ENCODE peak calls at places on chromosomes 5 and 9, in ten cellular contexts. F is H1; N is H7; I is CD8-positive, alpha-beta T cell; O is CD8-positive, alpha-beta memory T cell; B is breast epithelium; D is tibial nerve; X is aorta; T is heart right ventricle; A is fibroblast of lung. U is an unnamed sample.

GRCh38 chr5:179866241-179867078 is 7.8 kb upstream of the MRNIP start:
- DNase-seq in F (no peak), N (peak; percentile 59), I (no peak), O (no peak), B (no peak), D (no peak), X (peak; percentile 69), T (no peak), A (no peak), U (no peak)

GRCh38 chr5:172858990-172859811 is 25.1 kb downstream of the ERGIC1 start:
- DNase-seq in F (no peak), N (peak; percentile 48), I (no peak), O (no peak), B (no peak), D (peak; percentile 65), X (peak; percentile 93), T (peak; percentile 85), A (peak; percentile 85), U (no peak)

GRCh38 chr5:30413540-30413939 is 779.9 kb upstream of the CDH6 start:
- DNase-seq in F (no peak), N (no peak), I (no peak), O (no peak), B (no peak), D (no peak), X (no peak), T (no peak), A (no peak), U (no peak)

GRCh38 chr9:17219261-17219660 is 84.4 kb downstream of the CNTLN start:
- DNase-seq in F (no peak), N (no peak), I (no peak), O (no peak), B (no peak), D (no peak), X (no peak), T (no peak), A (peak; percentile 3), U (no peak)

GRCh38 chr5:104754311-104754995 is 1191.9 kb upstream of the NUDT12 start:
- DNase-seq in F (no peak), N (peak; percentile 4), I (no peak), O (no peak), B (no peak), D (no peak), X (no peak), T (no peak), A (no peak), U (no peak)

GRCh38 chr5:93162201-93162654 is 418.8 kb downstream of the NR2F1-AS1 start:
- DNase-seq in F (no peak), N (no peak), I (no peak), O (no peak), B (no peak), D (no peak), X (no peak), T (no peak), A (peak; percentile 81), U (no peak)

GRCh38 chr5:178496219-178496618 is 94.0 kb downstream of the COL23A1 start:
- DNase-seq in F (no peak), N (no peak), I (no peak), O (no peak), B (no peak), D (no peak), X (no peak), T (no peak), A (peak; percentile 2), U (no peak)

GRCh38 chr9:81303658-81304057 is 385.7 kb downstream of the TLE1 start:
- DNase-seq in F (no peak), N (no peak), I (no peak), O (no peak), B (no peak), D (no peak), X (no peak), T (no peak), A (no peak), U (no peak)

GRCh38 chr5:179697108-179697507 is 1.7 kb upstream of the CANX start:
- DNase-seq in F (no peak), N (no peak), I (no peak), O (no peak), B (no peak), D (no peak), X (peak; percentile 43), T (no peak), A (no peak), U (no peak)

DNA sequence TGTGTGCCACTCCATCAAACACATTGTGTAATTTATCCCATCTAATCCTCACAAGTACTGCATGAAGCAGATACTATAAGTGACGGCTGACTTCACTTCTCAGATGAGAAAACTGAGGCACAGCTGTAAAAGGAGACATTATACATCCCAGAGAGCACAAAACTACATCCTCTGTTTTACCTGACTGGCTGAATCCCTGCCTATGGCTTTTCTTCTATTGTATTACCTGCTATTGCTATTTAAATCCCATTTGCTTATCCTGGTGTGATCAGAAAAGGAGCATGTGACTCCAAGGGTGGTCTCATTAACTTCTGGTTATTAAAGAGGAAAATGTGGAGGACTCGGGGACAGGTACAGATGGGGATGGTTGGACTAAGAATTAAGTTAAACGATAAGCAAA is 155.6 kb upstream of the GPR151 start:
- DNase-seq in F (no peak), N (no peak), I (no peak), O (no peak), B (no peak), D (no peak), X (no peak), T (no peak), A (no peak), U (no peak)
- H3K27me3 ChIP-seq in F (no peaks in the 10 kb centered on the region), N (no peaks in the 10 kb centered on the region), I (no peaks in the 10 kb centered on the region), O (no peaks in the 10 kb centered on the region), B (no peaks in the 10 kb centered on the region), D (no peaks in the 10 kb centered on the region), X (no peaks in the 10 kb centered on the region), T (no peaks in the 10 kb centered on the region), A (no peaks in the 10 kb centered on the region), U (no peaks in the 10 kb centered on the region)

GRCh38 chr5:68267044-68267443 is 51.5 kb downstream of the PIK3R1 start:
- DNase-seq in F (no peak), N (no peak), I (no peak), O (no peak), B (no peak), D (no peak), X (no peak), T (no peak), A (no peak), U (no peak)

GRCh38 chr5:68268363-68269130 is 53.0 kb downstream of the PIK3R1 start:
- DNase-seq in F (no peak), N (no peak), I (no peak), O (no peak), B (no peak), D (no peak), X (no peak), T (no peak), A (no peak), U (no peak)

GRCh38 chr5:68265347-68265746 is 49.8 kb downstream of the PIK3R1 start:
- DNase-seq in F (no peak), N (no peak), I (no peak), O (no peak), B (no peak), D (no peak), X (no peak), T (no peak), A (no peak), U (no peak)

GRCh38 chr5:68265822-68266395 is 50.4 kb downstream of the PIK3R1 start:
- DNase-seq in F (no peak), N (no peak), I (no peak), O (no peak), B (no peak), D (no peak), X (no peak), T (no peak), A (peak; percentile 60), U (no peak)

GRCh38 chr5:68266457-68266856 is 50.9 kb downstream of the PIK3R1 start:
- DNase-seq in F (no peak), N (no peak), I (no peak), O (no peak), B (no peak), D (no peak), X (no peak), T (no peak), A (no peak), U (no peak)
- H3K4me3 ChIP-seq in F (no peak overlapping the region), N (no peak overlapping the region), I (no peak overlapping the region), O (no peak overlapping the region), B (no peak overlapping the region), D (no peak overlapping the region), X (no peak overlapping the region), T (no peak overlapping the region), A (no peak overlapping the region), U (no peak overlapping the region)

GRCh38 chr9:126629007-126629674 is 15.4 kb downstream of the LMX1B start:
- DNase-seq in F (no peak), N (no peak), I (no peak), O (no peak), B (no peak), D (no peak), X (no peak), T (no peak), A (no peak), U (no peak)
- H3K27me3 ChIP-seq in F (peaks cover 93% of the 10 kb centered on the region), N (peaks cover 89% of the 10 kb centered on the region), I (peaks cover 28% of the 10 kb centered on the region), O (peaks cover 52% of the 10 kb centered on the region), B (peaks cover 20% of the 10 kb centered on the region), D (no peaks in the 10 kb centered on the region), X (no peaks in the 10 kb centered on the region), T (peaks cover 94% of the 10 kb centered on the region), A (peaks cover 37% of the 10 kb centered on the region), U (peaks cover 100% of the 10 kb centered on the region)

GRCh38 chr5:102865510-102866314 is 110.6 kb downstream of the PAM start:
- DNase-seq in F (peak; percentile 78), N (peak; percentile 64), I (peak; percentile 31), O (peak; percentile 5), B (no peak), D (peak; percentile 26), X (peak; percentile 92), T (peak; percentile 78), A (peak; percentile 89), U (no peak)

GRCh38 chr5:102869230-102869629 is 114.1 kb downstream of the PAM start:
- DNase-seq in F (no peak), N (no peak), I (no peak), O (no peak), B (no peak), D (no peak), X (no peak), T (no peak), A (no peak), U (no peak)

GRCh38 chr5:102865171-102865509 is 110.0 kb downstream of the PAM start:
- DNase-seq in F (no peak), N (no peak), I (no peak), O (no peak), B (no peak), D (no peak), X (no peak), T (no peak), A (peak; percentile 44), U (no peak)

GRCh38 chr5:102866315-102866693 is 111.2 kb downstream of the PAM start:
- DNase-seq in F (no peak), N (no peak), I (no peak), O (no peak), B (no peak), D (no peak), X (no peak), T (no peak), A (no peak), U (no peak)

DNA sequence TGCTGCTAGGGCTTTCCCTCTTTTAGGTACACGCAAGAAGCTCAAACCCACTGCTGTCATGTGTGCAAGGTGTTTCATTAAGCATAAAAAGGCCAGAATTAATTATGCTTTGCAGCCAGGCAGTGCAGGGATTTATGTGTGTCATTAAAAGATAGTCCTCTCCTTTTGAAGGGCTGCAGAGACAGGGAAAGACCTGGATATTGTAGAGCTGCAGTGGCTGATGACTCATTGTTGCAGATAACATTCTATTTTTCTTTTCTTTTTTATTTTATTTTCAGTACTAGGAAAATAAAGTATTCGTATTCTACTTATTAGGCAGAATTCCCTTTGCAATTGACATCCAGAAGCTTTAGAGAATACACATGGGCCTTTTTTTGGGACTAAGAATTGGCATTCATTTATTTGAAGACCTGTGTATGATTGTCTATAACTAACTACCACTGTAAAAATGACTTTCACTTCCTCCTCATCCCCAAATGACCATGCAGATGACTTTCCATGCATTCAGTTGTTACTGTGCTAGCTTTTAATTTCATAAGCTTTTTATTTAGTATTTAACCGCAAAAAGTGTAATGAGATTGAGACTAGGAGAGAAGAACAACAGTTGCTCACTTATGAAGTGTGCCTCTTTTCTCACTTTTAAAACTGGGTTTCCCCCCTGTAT is 113.0 kb downstream of the PAM start:
- DNase-seq in F (no peak), N (no peak), I (no peak), O (no peak), B (no peak), D (no peak), X (no peak), T (no peak), A (peak; percentile 44), U (no peak)
- H3K4me3 ChIP-seq in F (no peak overlapping the region), N (no peak overlapping the region), I (no peak overlapping the region), O (no peak overlapping the region), B (no peak overlapping the region), D (no peak overlapping the region), X (no peak overlapping the region), T (peak overlapping the region; percentile 63), A (no peak overlapping the region), U (no peak overlapping the region)

U was measured in esophagus squamous epithelium.